ENCODE peak calls at places on chromosomes 1 and 21, in six cellular contexts. A, X, H, Y, S and G are unnamed samples.
A peak's percentile ranks its signal among the peaks of the same experiment; 100 is the strongest.

GRCh38 chr1:145999321-146000024 is 3.1 kb upstream of the TXNIP start:
- DNase-seq in X (no peak), S (no peak), H (peak; percentile 61), A (no peak), Y (no peak), G (no peak)

GRCh38 chr1:229710746-229711145 is 84.7 kb downstream of the URB2 start:
- DNase-seq in X (no peak), H (no peak), Y (no peak), S (no peak), A (no peak), G (no peak)

GRCh38 chr1:172724746-172725613 is 66.1 kb downstream of the FASLG start:
- DNase-seq in S (no peak), Y (no peak), H (no peak), X (no peak), A (no peak), G (no peak)

GRCh38 chr1:19639999-19640362 is 4.1 kb upstream of the NBL1 start:
- DNase-seq in H (no peak), S (no peak), Y (peak; percentile 75), A (no peak), X (no peak), G (no peak)

GRCh38 chr1:166721145-166721544 is 118.1 kb upstream of the POGK start:
- DNase-seq in H (no peak), A (no peak), S (no peak), Y (peak; percentile 7), X (peak; percentile 51), G (no peak)

GRCh38 chr21:42153046-42153685 is 65.8 kb upstream of the ABCG1 start:
- DNase-seq in Y (no peak), H (no peak), S (peak; percentile 25), A (no peak), X (no peak), G (no peak)

GRCh38 chr1:31476891-31477846 is 64.2 kb downstream of the SERINC2 start:
- DNase-seq in X (no peak), A (no peak), S (no peak), H (no peak), Y (no peak), G (peak; percentile 16)

GRCh38 chr1:216621536-216621935 is 101.7 kb downstream of the ESRRG start:
- DNase-seq in X (no peak), H (no peak), S (no peak), Y (no peak), A (no peak), G (no peak)

GRCh38 chr1:111733183-111733995 is 5.8 kb downstream of the INKA2 start:
- DNase-seq in X (no peak), Y (peak; percentile 52), H (no peak), A (no peak), S (peak; percentile 71), G (no peak)

GRCh38 chr1:39395357-39395831 is 96.0 kb upstream of the BMP8A start:
- DNase-seq in A (peak; percentile 66), S (no peak), H (peak; percentile 38), Y (peak; percentile 79), X (no peak), G (peak; percentile 74)

GRCh38 chr1:201408176-201408814 is 9.2 kb upstream of the LAD1 start:
- DNase-seq in Y (peak; percentile 80), S (peak; percentile 71), H (peak; percentile 90), A (peak; percentile 43), X (peak; percentile 93), G (peak; percentile 95)
- TF ChIP-seq CTCF in Y (peak; percentile 95), S (peak; percentile 93), H (peak; percentile 95), A (peak; percentile 99), X (peak; percentile 79), G (peak; percentile 98)

GRCh38 chr1:57951390-57951789 is 527.5 kb upstream of the DAB1 start:
- DNase-seq in H (no peak), A (no peak), S (no peak), X (no peak), Y (no peak), G (no peak)
- TF ChIP-seq CTCF in H (no peak), A (no peak), S (no peak), X (no peak), Y (no peak), G (no peak)

DNA sequence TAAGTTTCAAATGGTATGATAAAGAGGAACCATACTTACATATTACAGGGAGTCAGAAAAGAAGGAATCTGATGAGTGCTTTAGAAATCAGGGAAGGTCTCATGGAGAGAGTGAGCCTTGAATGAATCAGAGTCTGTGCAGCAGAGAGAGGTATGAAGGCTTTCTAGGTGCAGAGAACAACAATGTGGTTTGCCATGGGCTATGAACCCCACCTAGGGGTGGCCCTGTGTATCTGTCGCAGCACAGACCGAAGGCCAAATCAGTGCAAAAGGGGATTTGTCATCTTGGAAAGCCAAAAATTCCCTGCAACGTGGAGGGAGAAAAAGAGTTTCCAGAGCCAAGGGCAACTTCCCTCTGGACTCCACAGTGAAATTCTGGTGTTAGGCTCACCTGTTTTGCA is 3.5 kb downstream of the PAPPA2 start:
- DNase-seq in H (no peak), X (peak; percentile 77), S (no peak), A (no peak), Y (peak; percentile 32), G (peak; percentile 43)
- TF ChIP-seq CTCF in H (no peak), X (peak; percentile 67), S (no peak), A (peak; percentile 35), Y (no peak), G (peak; percentile 64)

GRCh38 chr1:168480997-168481396 is 62.8 kb downstream of the XCL2 start:
- DNase-seq in A (no peak), S (no peak), X (no peak), Y (no peak), H (no peak), G (no peak)

GRCh38 chr1:168483531-168483930 is 60.3 kb downstream of the XCL2 start:
- DNase-seq in A (no peak), Y (no peak), H (no peak), X (no peak), S (no peak), G (no peak)

GRCh38 chr1:168482106-168482505 is 61.7 kb downstream of the XCL2 start:
- DNase-seq in S (no peak), A (no peak), Y (no peak), H (no peak), X (peak; percentile 68), G (no peak)

GRCh38 chr1:168484083-168484482 is 59.7 kb downstream of the XCL2 start:
- DNase-seq in A (no peak), H (no peak), S (no peak), X (no peak), Y (no peak), G (no peak)

DNA sequence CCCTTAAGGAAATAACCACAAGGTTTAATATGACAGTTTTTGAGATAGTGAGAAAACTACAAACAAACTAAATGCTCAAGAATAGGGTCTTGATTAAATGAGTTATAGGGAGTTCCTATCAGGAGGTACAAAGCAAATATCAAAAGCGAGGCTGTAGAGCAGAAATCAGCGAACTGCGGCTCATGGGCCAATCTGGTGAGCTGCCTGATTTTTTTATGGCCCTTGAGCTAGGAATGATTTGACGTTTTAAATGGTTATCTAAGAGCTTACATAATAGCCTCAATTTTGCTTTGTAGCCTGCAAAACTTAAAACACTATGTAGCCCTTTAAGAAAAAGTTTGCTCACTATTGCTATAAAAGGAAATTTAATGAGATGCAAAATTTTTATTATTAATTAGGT is 62.2 kb downstream of the XCL2 start:
- DNase-seq in H (no peak), S (no peak), X (no peak), A (no peak), Y (no peak), G (no peak)
- TF ChIP-seq CTCF in H (no peak), S (no peak), X (no peak), A (no peak), Y (no peak), G (no peak)

GRCh38 chr1:198075296-198075695 is 81.5 kb upstream of the NEK7 start:
- DNase-seq in A (no peak), S (no peak), Y (no peak), H (no peak), X (no peak), G (no peak)

GRCh38 chr1:198068280-198068679 is 88.5 kb upstream of the NEK7 start:
- DNase-seq in H (no peak), Y (no peak), X (no peak), S (no peak), A (no peak), G (no peak)

DNA sequence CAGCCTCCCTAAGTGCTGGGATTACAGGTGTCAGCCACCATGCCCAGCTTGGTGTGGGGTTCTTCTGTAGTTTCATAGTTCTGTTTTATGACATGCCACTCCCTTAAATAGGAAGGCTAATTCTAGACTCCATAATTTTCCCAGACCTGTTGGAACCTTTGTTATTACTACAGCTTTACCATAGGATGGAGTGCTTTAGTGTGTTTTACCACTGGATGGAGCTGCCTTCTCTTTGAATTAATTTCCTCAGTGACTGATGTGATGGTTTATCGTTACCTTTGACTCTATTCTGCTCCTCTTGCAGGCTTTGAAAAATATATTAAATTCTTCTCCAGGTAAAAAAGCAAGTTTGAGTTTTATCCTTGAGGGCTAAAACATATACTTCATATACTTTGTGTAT is 84.6 kb upstream of the NEK7 start:
- DNase-seq in X (peak; percentile 30), H (no peak), A (no peak), S (no peak), Y (no peak), G (no peak)
- TF ChIP-seq CTCF in X (peak; percentile 37), H (no peak), A (peak; percentile 15), S (no peak), Y (no peak), G (no peak)

DNA sequence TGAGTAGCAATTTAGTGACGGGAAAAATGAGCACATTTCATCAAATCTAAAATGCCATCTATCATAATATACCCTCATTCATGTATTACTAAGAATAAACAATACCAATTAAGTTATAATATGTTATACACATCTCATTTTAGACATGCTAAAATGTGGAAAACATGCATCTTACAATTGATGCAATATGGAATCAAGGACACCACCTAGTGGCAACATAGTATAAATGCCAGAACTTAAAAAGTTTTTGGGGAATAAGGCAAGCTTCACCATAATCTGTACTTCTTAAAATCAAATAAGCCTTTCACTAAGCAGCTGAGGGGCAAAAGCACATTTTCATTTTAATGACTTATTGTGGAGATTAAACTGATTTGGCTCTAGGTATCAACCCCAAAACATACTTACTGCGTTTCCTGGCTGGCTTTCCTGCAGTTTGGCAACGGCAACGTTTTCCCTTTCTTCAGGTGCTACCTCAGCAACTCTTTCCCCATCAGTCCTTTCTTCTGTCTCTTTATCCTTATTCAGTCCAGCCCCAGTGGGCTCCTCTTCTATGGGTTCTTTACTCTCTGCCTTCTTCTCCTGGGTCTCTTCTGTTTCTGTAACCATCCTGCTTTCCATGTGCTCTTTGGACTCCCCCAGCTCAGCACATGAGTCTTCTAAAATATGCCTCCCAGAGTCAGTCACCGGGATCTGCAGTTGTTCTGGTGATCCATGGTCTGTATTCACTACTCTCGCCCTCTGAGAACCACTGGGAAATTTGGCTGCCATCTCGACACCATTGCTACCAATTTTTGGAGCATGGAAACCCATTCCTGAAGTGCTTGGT is 11.4 kb downstream of the SDE2 start:
- DNase-seq in Y (peak; percentile 58), A (peak; percentile 20), H (no peak), S (no peak), X (peak; percentile 68), G (no peak)
- TF ChIP-seq CTCF in Y (peak; percentile 77), A (peak; percentile 79), H (peak; percentile 22), S (peak; percentile 59), X (peak; percentile 92), G (peak; percentile 67)

DNA sequence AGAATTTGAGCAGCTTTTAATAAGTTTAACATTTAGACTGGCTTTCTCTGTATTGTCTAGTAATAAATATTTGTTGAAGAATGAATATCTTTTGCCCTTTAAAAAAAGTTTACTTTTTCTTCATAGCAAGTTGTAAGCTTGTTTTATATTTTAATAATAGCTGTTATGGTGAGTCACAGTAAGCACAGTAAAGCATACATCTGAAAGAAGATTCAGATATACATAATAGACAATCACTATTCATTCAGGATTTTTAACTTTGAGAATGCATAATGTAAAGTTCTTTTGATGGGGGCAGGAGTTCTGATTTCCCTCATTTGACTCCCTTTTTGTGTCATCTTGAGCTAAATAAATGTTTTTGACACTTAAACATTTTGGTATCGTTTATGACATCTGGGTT is 66.0 kb downstream of the ZMYM4 start:
- DNase-seq in Y (no peak), X (no peak), A (no peak), H (no peak), S (no peak), G (no peak)
- TF ChIP-seq CTCF in Y (no peak), X (no peak), A (no peak), H (no peak), S (no peak), G (no peak)